ENCODE peak calls at places on chromosomes 5 and 9, in nine cellular contexts. J, U, G, I, Z, T, E, P and C are unnamed samples.

GRCh38 chr5:135842737-135843136 is 8.3 kb downstream of the SLC25A48 start:
- DNase-seq in J (no peak), U (no peak), G (no peak), I (no peak), Z (no peak), T (no peak), E (no peak), P (no peak), C (no peak)

GRCh38 chr9:108549184-108549583 is 306.6 kb downstream of the ACTL7B start:
- DNase-seq in J (no peak), U (no peak), G (no peak), I (no peak), Z (no peak), T (no peak), E (no peak), P (no peak), C (no peak)

GRCh38 chr9:113875420-113875916 is 641 bp upstream of the ZNF618 start:
- DNase-seq in J (no peak), U (no peak), G (no peak), I (no peak), Z (no peak), T (no peak), E (no peak), P (no peak), C (no peak)

GRCh38 chr5:90569084-90569483 is 10.5 kb downstream of the ADGRV1 start:
- DNase-seq in J (no peak), U (no peak), G (no peak), I (no peak), Z (no peak), T (no peak), E (no peak), P (no peak), C (no peak)

GRCh38 chr9:15157371-15157770 is 149.6 kb downstream of the TTC39B start:
- DNase-seq in J (no peak), U (no peak), G (no peak), I (no peak), Z (no peak), T (no peak), E (no peak), P (no peak), C (no peak)

GRCh38 chr5:115455241-115455640 is 89.3 kb downstream of the FEM1C start:
- DNase-seq in J (no peak), U (no peak), G (peak), I (no peak), Z (no peak), T (peak), E (no peak), P (no peak), C (no peak)

GRCh38 chr5:160616712-160617497 is 195.2 kb downstream of the PTTG1 start:
- DNase-seq in J (no peak), U (no peak), G (no peak), I (no peak), Z (no peak), T (no peak), E (no peak), P (no peak), C (no peak)

GRCh38 chr9:17131494-17131893 is 3.3 kb upstream of the CNTLN start:
- DNase-seq in J (no peak), U (no peak), G (no peak), I (no peak), Z (no peak), T (no peak), E (no peak), P (no peak), C (no peak)

GRCh38 chr9:37947987-37948386 is 44.1 kb upstream of the SLC25A51 start:
- DNase-seq in J (no peak), U (no peak), G (no peak), I (no peak), Z (no peak), T (no peak), E (no peak), P (no peak), C (no peak)

GRCh38 chr5:80654054-80654390 is 430 bp upstream of the MSH3 start:
- DNase-seq in J (no peak), U (peak), G (peak), I (peak), Z (no peak), T (peak), E (no peak), P (no peak), C (no peak)

GRCh38 chr5:133247881-133248642 is 196.2 kb downstream of the HSPA4 start:
- DNase-seq in J (no peak), U (no peak), G (peak), I (no peak), Z (no peak), T (peak), E (peak), P (no peak), C (no peak)

GRCh38 chr9:27059907-27060306 is 49.1 kb upstream of the TEK start:
- DNase-seq in J (no peak), U (no peak), G (no peak), I (no peak), Z (no peak), T (no peak), E (no peak), P (no peak), C (no peak)

GRCh38 chr9:110410926-110411325 is 73.3 kb upstream of the TXNDC8 start:
- DNase-seq in J (no peak), U (no peak), G (no peak), I (no peak), Z (no peak), T (no peak), E (no peak), P (no peak), C (no peak)

GRCh38 chr9:126456396-126456795 is 129.8 kb downstream of the MVB12B start:
- DNase-seq in J (no peak), U (no peak), G (no peak), I (no peak), Z (no peak), T (no peak), E (no peak), P (no peak), C (no peak)

GRCh38 chr9:81035171-81035570 is 654.2 kb downstream of the TLE1 start:
- DNase-seq in J (no peak), U (no peak), G (peak), I (no peak), Z (no peak), T (no peak), E (no peak), P (no peak), C (no peak)

GRCh38 chr5:60161340-60161934 is 267.9 kb upstream of the PDE4D start:
- DNase-seq in J (no peak), U (no peak), G (peak), I (no peak), Z (peak), T (peak), E (no peak), P (no peak), C (no peak)

GRCh38 chr9:133597316-133597957 is 11.8 kb downstream of the FAM163B start:
- DNase-seq in J (no peak), U (no peak), G (no peak), I (no peak), Z (no peak), T (no peak), E (no peak), P (no peak), C (no peak)

GRCh38 chr9:127177682-127178265 is 55.3 kb upstream of the ANGPTL2 start:
- DNase-seq in J (no peak), U (no peak), G (no peak), I (no peak), Z (no peak), T (no peak), E (no peak), P (no peak), C (no peak)

GRCh38 chr5:81774359-81774758 is 23.5 kb upstream of the SSBP2 start:
- DNase-seq in J (no peak), U (no peak), G (no peak), I (no peak), Z (no peak), T (no peak), E (no peak), P (no peak), C (no peak)

GRCh38 chr5:79621056-79621455 is 8.8 kb downstream of the TENT2 start:
- DNase-seq in J (no peak), U (no peak), G (peak), I (no peak), Z (no peak), T (no peak), E (no peak), P (no peak), C (no peak)